ENCODE peak calls at places on chromosomes 5 and 9, in ten cellular contexts. J, W, D, U, A, B, N, R, F and P are unnamed samples.

GRCh38 chr5:139654464-139654863 is 6.3 kb downstream of the CXXC5 start:
- DNase-seq in J (no peak), F (no peak), D (no peak), U (no peak), N (no peak), A (no peak), R (no peak), B (no peak), W (no peak), P (no peak)

GRCh38 chr5:40717281-40717680 is 37.6 kb downstream of the PTGER4 start:
- DNase-seq in F (no peak), A (no peak), J (peak; percentile 59), W (no peak), N (no peak), R (no peak), B (no peak), U (peak; percentile 66), D (peak; percentile 70), P (no peak)

GRCh38 chr9:74496819-74497749 is at the start of gene RORB:
- DNase-seq in N (peak; percentile 54), U (peak; percentile 4), W (peak; percentile 86), J (peak; percentile 71), B (peak; percentile 83), D (peak; percentile 61), A (peak; percentile 56), F (peak; percentile 35), R (no peak), P (peak; percentile 27)

GRCh38 chr5:2038337-2039179 is 155.8 kb upstream of the IRX4 start:
- DNase-seq in B (peak; percentile 86), W (peak; percentile 93), U (peak; percentile 29), N (peak; percentile 63), R (peak; percentile 46), J (peak; percentile 42), F (no peak), A (peak; percentile 45), D (peak; percentile 46), P (peak; percentile 73)

GRCh38 chr5:31144364-31144763 is 49.1 kb upstream of the CDH6 start:
- DNase-seq in W (no peak), R (no peak), J (no peak), F (no peak), D (no peak), N (no peak), A (no peak), U (no peak), B (no peak), P (no peak)

GRCh38 chr9:107999011-107999410 is 509.4 kb upstream of the KLF4 start:
- DNase-seq in U (no peak), F (no peak), B (no peak), W (no peak), N (no peak), D (no peak), R (no peak), A (no peak), J (no peak), P (no peak)

GRCh38 chr5:17398439-17398838 is 99.6 kb upstream of the TAF11L2 start:
- DNase-seq in D (peak; percentile 64), N (no peak), R (no peak), U (no peak), W (no peak), B (no peak), A (no peak), F (no peak), J (peak; percentile 50), P (no peak)

GRCh38 chr5:107743357-107744000 is 72.7 kb upstream of the EFNA5 start:
- DNase-seq in N (no peak), F (no peak), D (peak; percentile 9), R (no peak), J (peak; percentile 16), W (no peak), U (no peak), A (no peak), B (no peak), P (no peak)

GRCh38 chr5:36272136-36272665 is 29.5 kb downstream of the RANBP3L start:
- DNase-seq in U (no peak), F (no peak), W (no peak), A (no peak), R (no peak), J (no peak), D (peak; percentile 12), B (no peak), N (no peak), P (no peak)

GRCh38 chr9:97594414-97594921 is 38.7 kb downstream of the TSTD2 start:
- DNase-seq in R (no peak), U (no peak), D (no peak), W (no peak), B (peak; percentile 81), A (no peak), J (no peak), N (no peak), F (no peak), P (peak; percentile 47)

GRCh38 chr5:153658606-153659005 is 168.1 kb downstream of the GRIA1 start:
- DNase-seq in J (no peak), R (no peak), F (no peak), D (no peak), W (no peak), A (no peak), B (no peak), N (no peak), U (no peak), P (no peak)

GRCh38 chr5:128535225-128535624 is 2.8 kb downstream of the FBN2 start:
- DNase-seq in U (no peak), A (no peak), B (no peak), R (no peak), W (no peak), N (no peak), D (no peak), F (no peak), J (no peak), P (no peak)

GRCh38 chr9:128554155-128554862 is 1.9 kb downstream of the SPTAN1 start:
- DNase-seq in U (peak; percentile 32), B (peak; percentile 52), R (no peak), D (peak; percentile 94), A (peak; percentile 41), N (peak; percentile 37), W (peak; percentile 68), J (peak; percentile 93), F (peak; percentile 34), P (no peak)

GRCh38 chr5:124596595-124597388 is 149.6 kb downstream of the ZNF608 start:
- DNase-seq in U (peak; percentile 31), A (no peak), B (no peak), W (no peak), F (peak; percentile 78), J (no peak), N (no peak), R (no peak), D (peak; percentile 76), P (peak; percentile 21)

GRCh38 chr9:99391937-99392574 is 170.0 kb downstream of the SEC61B start:
- DNase-seq in A (no peak), J (no peak), F (no peak), R (no peak), B (no peak), U (no peak), N (no peak), W (no peak), D (no peak), P (no peak)

GRCh38 chr5:59525957-59526356 is 367.6 kb downstream of the PDE4D start:
- DNase-seq in N (no peak), F (no peak), A (no peak), W (no peak), U (no peak), B (no peak), D (peak; percentile 33), R (no peak), J (no peak), P (no peak)